ENCODE peak calls at places on chromosomes 13 and 19, in four cellular contexts. B, F, N and W are unnamed samples. For H3K4me1, the result is how much of the 10 kb centered on the place peaks cover.

GRCh38 chr13:75135325-75135825 is 346.6 kb downstream of the TBC1D4 start:
- DNase-seq in B (no peak), F (no peak), N (no peak), W (peak)

GRCh38 chr19:39409886-39410619 is 2.4 kb upstream of the PLEKHG2 start:
- DNase-seq in B (peak), F (peak), N (peak), W (peak)

GRCh38 chr13:20401958-20402856 is 123.5 kb downstream of the CRYL1 start:
- DNase-seq in B (peak), F (no peak), N (no peak), W (no peak)

GRCh38 chr19:58500242-58500641 is 11.6 kb downstream of the SLC27A5 start:
- DNase-seq in B (no peak), F (no peak), N (no peak), W (no peak)

GRCh38 chr19:15445807-15446376 is 3.9 kb downstream of the WIZ start:
- DNase-seq in B (no peak), F (peak), N (no peak), W (no peak)

GRCh38 chr19:4327252-4327876 is 11.3 kb downstream of the STAP2 start:
- DNase-seq in B (peak), F (peak), N (peak), W (peak)

GRCh38 chr19:45814166-45814780 is 835 bp downstream of the RSPH6A start:
- DNase-seq in B (no peak), F (no peak), N (no peak), W (no peak)

GRCh38 chr19:31541396-31541795 is 192.2 kb upstream of the TSHZ3 start:
- DNase-seq in B (no peak), F (no peak), N (no peak), W (no peak)

GRCh38 chr19:55472463-55472862 is 4.0 kb upstream of the ZNF628 start:
- DNase-seq in B (no peak), F (no peak), N (no peak), W (no peak)

GRCh38 chr19:12779162-12779993 is 4.0 kb upstream of the HOOK2 start:
- DNase-seq in B (peak), F (peak), N (no peak), W (peak)

GRCh38 chr13:30618186-30618937 is 642 bp downstream of the USPL1 start:
- DNase-seq in B (peak), F (peak), N (no peak), W (peak)

GRCh38 chr19:6108721-6109633 is 1.3 kb downstream of the RFX2 start:
- DNase-seq in B (peak), F (peak), N (peak), W (peak)

GRCh38 chr13:66546534-66547379 is 683.4 kb downstream of the PCDH9 start:
- DNase-seq in B (no peak), F (no peak), N (no peak), W (no peak)

GRCh38 chr13:72198042-72198441 is 331.0 kb upstream of the DACH1 start:
- DNase-seq in B (no peak), F (no peak), N (no peak), W (no peak)

GRCh38 chr13:97122381-97122996 is 99.6 kb upstream of the MBNL2 start:
- DNase-seq in B (no peak), F (no peak), N (no peak), W (no peak)

GRCh38 chr19:18239303-18239702 is 13.1 kb upstream of the PDE4C start:
- DNase-seq in B (no peak), F (no peak), N (no peak), W (no peak)

GRCh38 chr19:1066748-1067340 is at the start of gene ARHGAP45:
- DNase-seq in B (peak), F (peak), N (no peak), W (peak)

GRCh38 chr19:52638601-52639000 is 446 bp upstream of the ZNF83 start:
- DNase-seq in B (peak), F (peak), N (no peak), W (peak)

GRCh38 chr13:74920945-74921725 is 560.8 kb downstream of the TBC1D4 start:
- DNase-seq in B (no peak), F (no peak), N (no peak), W (no peak)

GRCh38 chr13:109204657-109205056 is 575.2 kb downstream of the MYO16 start:
- DNase-seq in B (no peak), F (no peak), N (no peak), W (no peak)

GRCh38 chr13:41499452-41499851 is 42.1 kb downstream of the RGCC start:
- DNase-seq in B (no peak), F (no peak), N (no peak), W (no peak)

GRCh38 chr19:50772408-50773311 is 2.4 kb downstream of the GPR32 start:
- DNase-seq in B (no peak), F (no peak), N (no peak), W (no peak)

GRCh38 chr13:59745395-59745788 is 418.3 kb downstream of the DIAPH3 start:
- DNase-seq in B (no peak), F (no peak), N (no peak), W (peak)

GRCh38 chr13:22040810-22041364 is 370.0 kb downstream of the FGF9 start:
- DNase-seq in B (no peak), F (no peak), N (no peak), W (peak)

GRCh38 chr19:45739498-45740439 is 6.5 kb downstream of the MEIOSIN start:
- DNase-seq in B (no peak), F (no peak), N (no peak), W (no peak)

GRCh38 chr19:38251564-38252051 is 4.6 kb downstream of the PPP1R14A start:
- DNase-seq in B (no peak), F (peak), N (peak), W (peak)

GRCh38 chr19:21698215-21698614 is 69.2 kb downstream of the ZNF100 start:
- DNase-seq in B (no peak), F (no peak), N (peak), W (peak)

GRCh38 chr19:51386882-51387520 is 773 bp downstream of the LIM2 start:
- DNase-seq in B (no peak), F (peak), N (no peak), W (no peak)

GRCh38 chr13:27770809-27771208 is 21.5 kb upstream of the GSX1 start:
- DNase-seq in B (peak), F (no peak), N (no peak), W (peak)

GRCh38 chr19:45340232-45340898 is at the start of gene KLC3:
- DNase-seq in B (peak), F (no peak), N (no peak), W (peak)

GRCh38 chr19:4347521-4347920 is 4.2 kb downstream of the MPND start:
- DNase-seq in B (no peak), F (no peak), N (no peak), W (no peak)

GRCh38 chr13:107650081-107650701 is 565.1 kb downstream of the LIG4 start:
- DNase-seq in B (peak), F (peak), N (peak), W (peak)

GRCh38 chr13:93496985-93497673 is 270.5 kb downstream of the GPC6 start:
- DNase-seq in B (no peak), F (no peak), N (no peak), W (peak)

GRCh38 chr13:57552441-57552840 is 79.1 kb upstream of the PCDH17 start:
- DNase-seq in B (no peak), F (no peak), N (no peak), W (no peak)

GRCh38 chr13:87498681-87499080 is 172.5 kb upstream of the SLITRK5 start:
- DNase-seq in B (no peak), F (no peak), N (no peak), W (peak)

GRCh38 chr13:97076898-97077297 is 82.6 kb upstream of the OXGR1 start:
- DNase-seq in B (no peak), F (no peak), N (peak), W (peak)

GRCh38 chr19:45130888-45131615 is 29.7 kb downstream of the NKPD1 start:
- DNase-seq in B (peak), F (no peak), N (no peak), W (peak)

GRCh38 chr13:50282016-50282415 is 266.8 kb downstream of the KCNRG start:
- DNase-seq in B (no peak), F (no peak), N (no peak), W (no peak)

GRCh38 chr13:49690133-49690989 is 925 bp downstream of the EBPL start:
- DNase-seq in B (no peak), F (no peak), N (peak), W (peak)

GRCh38 chr13:46624353-46624752 is 71.4 kb downstream of the LRCH1 start:
- DNase-seq in B (no peak), F (no peak), N (no peak), W (no peak)

GRCh38 chr13:46629811-46630413 is 76.9 kb downstream of the LRCH1 start:
- DNase-seq in B (no peak), F (no peak), N (no peak), W (no peak)

GRCh38 chr13:46628622-46629365 is 75.8 kb downstream of the LRCH1 start:
- DNase-seq in B (no peak), F (no peak), N (no peak), W (no peak)

GRCh38 chr13:46624821-46625220 is 71.9 kb downstream of the LRCH1 start:
- DNase-seq in B (no peak), F (no peak), N (no peak), W (no peak)

DNA sequence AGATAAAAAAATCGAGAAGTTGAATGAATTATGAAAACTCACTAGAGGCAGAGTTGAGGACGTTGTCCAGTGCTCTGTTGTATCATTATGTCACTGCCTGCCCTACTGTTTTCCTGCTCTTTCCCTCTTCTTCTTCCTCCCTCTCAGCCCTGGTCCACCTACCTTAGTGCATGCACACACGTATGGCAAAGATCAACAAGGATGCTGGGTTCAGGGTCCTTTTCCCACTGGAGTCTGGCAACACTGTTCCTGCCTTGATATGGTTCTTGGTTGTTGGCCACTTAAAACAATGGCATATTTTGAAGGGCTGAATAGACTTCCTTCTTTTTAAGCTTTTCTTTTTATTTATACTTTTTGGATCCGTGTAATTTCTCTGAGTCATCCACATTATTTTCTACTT is 74.5 kb downstream of the LRCH1 start:
- DNase-seq in B (no peak), F (no peak), N (no peak), W (no peak)
- H3K4me1 ChIP-seq in B (under half), F (under half), N (under half), W (under half)

DNA sequence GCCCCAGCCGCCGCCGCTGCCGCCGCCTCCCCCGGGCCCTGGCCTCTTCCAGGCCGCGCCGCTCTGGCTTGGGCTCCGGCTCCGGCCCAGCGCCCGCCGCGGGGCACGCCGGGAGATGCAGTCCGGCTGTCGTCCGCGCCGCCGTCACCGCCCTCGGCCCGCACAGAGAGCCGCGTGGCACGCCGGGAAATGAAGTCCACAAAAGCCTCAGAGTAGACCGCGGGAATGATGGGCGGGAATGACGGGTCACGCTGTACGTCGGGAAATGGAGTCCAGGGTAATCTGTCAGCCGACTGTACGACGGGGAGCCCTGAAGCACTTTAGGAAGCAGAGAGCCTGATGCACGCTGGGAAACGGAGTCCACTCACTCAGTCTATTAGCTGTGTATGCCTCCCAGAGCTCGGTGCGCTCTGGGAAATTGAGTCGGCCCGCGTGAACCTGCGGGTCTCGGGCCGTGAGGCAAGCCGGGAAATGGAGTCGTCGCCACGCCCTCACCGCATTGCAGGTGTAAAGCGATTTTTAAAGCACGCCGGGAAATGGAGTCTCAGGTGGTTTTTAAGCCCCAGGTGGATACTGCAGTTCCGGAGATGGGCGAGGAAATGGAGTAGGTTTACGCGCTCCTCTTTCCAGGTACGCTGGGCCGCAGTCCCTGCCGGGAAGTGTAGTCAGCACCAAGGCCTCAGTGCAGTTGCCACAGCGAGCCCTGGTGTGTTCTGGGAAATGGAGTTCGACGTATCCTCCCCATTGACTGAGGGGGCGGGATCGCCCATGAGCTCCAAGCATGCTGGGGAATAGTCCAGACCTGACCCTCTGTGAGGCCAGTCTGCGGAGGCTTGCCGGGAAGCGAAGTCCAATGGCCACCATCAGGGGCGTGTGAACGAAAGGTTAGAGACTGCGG is at the start of gene GSK3A:
- DNase-seq in B (peak), F (peak), N (peak), W (peak)
- TF ChIP-seq CTCF in B (no peak), F (no peak), N (no peak), W (no peak)

GRCh38 chr13:114112826-114113322 is 19.5 kb downstream of the RASA3 start:
- DNase-seq in B (no peak), F (no peak), N (no peak), W (no peak)
- H3K4me1 ChIP-seq in B (under half), F (under half), N (under half), W (under half)

GRCh38 chr19:48822514-48822913 is 11.7 kb upstream of the BCAT2 start:
- DNase-seq in B (no peak), F (no peak), N (no peak), W (no peak)

GRCh38 chr19:48830088-48830487 is 6.2 kb downstream of the HSD17B14 start:
- DNase-seq in B (no peak), F (no peak), N (no peak), W (no peak)

GRCh38 chr19:48821633-48822032 is 10.8 kb upstream of the BCAT2 start:
- DNase-seq in B (no peak), F (no peak), N (no peak), W (no peak)

GRCh38 chr19:48830965-48831364 is 5.3 kb downstream of the HSD17B14 start:
- DNase-seq in B (no peak), F (no peak), N (no peak), W (no peak)

DNA sequence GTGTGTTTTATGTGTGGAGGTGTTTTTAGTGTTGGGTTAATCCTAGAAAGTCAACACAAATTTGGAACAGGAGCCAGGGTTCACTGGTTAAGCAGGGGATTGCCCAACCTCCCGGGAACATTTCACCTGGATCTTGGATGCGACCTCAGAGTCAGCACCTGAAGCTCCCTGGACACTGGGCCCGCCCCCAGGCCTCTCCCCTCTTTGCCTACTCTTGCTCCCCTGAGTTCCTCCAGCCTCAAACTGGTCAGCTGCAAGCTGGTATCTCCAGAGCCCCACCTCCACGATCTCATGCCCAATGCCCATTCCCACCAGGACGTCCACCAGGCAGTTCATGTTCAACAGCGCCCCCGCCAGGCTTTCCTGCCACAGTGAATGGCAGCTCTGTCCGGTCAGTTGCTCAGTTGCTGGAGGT is 9.7 kb downstream of the HSD17B14 start:
- DNase-seq in B (no peak), F (no peak), N (no peak), W (no peak)
- TF ChIP-seq CTCF in B (no peak), F (no peak), N (no peak), W (peak)

DNA sequence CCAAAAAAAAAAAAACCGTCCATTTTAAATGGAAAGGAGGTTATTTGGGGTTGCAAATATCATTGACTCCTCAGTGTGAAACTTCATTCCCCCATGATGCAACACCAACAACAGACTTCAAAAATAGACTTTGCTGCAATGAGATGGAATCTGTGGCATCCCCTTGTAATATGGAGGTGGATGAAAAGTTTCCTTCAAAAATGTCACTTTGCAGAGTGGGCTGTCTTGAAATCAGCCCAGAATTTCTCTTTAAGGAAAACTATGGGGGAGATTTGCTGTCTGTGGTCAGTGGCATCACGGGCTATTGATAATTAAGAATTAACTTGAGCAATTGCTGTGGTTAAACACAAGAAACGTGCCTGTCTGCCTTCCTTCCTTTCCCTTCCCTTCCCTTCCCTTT is 1.5 kb downstream of the GPR18 start:
- DNase-seq in B (no peak), F (no peak), N (no peak), W (no peak)
- H3K4me1 ChIP-seq in B (under half), F (under half), N (under half), W (under half)

GRCh38 chr19:19752760-19753403 is 20.0 kb upstream of the ZNF14 start:
- DNase-seq in B (no peak), F (no peak), N (no peak), W (no peak)

GRCh38 chr19:19758164-19758563 is 25.3 kb upstream of the ZNF14 start:
- DNase-seq in B (no peak), F (no peak), N (no peak), W (no peak)
- TF ChIP-seq CTCF in B (no peak), F (no peak), N (no peak), W (no peak)

DNA sequence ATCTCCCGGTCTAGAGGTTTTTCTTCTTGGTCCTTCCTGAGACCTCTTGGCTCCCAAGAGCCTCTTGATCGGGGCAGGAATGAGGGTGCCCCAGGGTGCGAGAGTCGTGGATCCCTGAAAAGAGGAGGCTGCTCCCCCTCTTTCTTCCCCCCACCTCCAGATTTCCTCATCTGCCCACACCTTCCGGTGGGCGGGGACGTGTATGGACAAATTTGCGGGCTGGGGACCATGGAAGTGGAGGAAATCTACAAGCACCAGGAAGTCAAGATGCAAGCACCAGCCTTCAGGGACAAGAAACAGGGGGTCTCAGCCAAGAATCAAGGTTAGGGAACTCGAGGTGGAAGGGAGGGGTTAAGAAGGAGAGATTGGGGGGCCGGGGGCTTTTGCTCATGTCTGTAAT is at the start of gene MCEMP1:
- DNase-seq in B (no peak), F (no peak), N (no peak), W (no peak)
- H3K4me1 ChIP-seq in B (under half), F (under half), N (under half), W (under half)

GRCh38 chr19:47609885-47610545 is 1.1 kb downstream of the BICRA start:
- DNase-seq in B (peak), F (peak), N (no peak), W (peak)

GRCh38 chr19:47608074-47608907 is 643 bp upstream of the BICRA start:
- DNase-seq in B (peak), F (peak), N (peak), W (peak)

GRCh38 chr19:47610902-47611301 is 2.0 kb downstream of the BICRA start:
- DNase-seq in B (peak), F (no peak), N (no peak), W (no peak)

GRCh38 chr19:47608908-47609879 is at the start of gene BICRA:
- DNase-seq in B (peak), F (peak), N (peak), W (peak)

GRCh38 chr19:47610546-47610894 is 1.6 kb downstream of the BICRA start:
- DNase-seq in B (no peak), F (no peak), N (no peak), W (no peak)
- TF ChIP-seq CTCF in B (no peak), F (no peak), N (no peak), W (no peak)